ENCODE peak calls at places on chromosomes 7 and 10, in eight cellular contexts. One of them, this sample, is unnamed.

GRCh38 chr10:1434202-1434601 is 303.1 kb downstream of the ADARB2 start:
- DNase-seq in left lobe of liver: no peak
- DNase-seq in caudate nucleus: no peak
- DNase-seq in EL: no peak
- DNase-seq in aorta: no peak
- DNase-seq in AG04450: no peak
- DNase-seq in activated B cell treated with CpG ODN at 0.5 μM for 24 hours: no peak
- DNase-seq in tibial artery: no peak
- DNase-seq in this sample: no peak

GRCh38 chr7:115851291-115851690 is 179.3 kb downstream of the TFEC start:
- DNase-seq in left lobe of liver: no peak
- DNase-seq in caudate nucleus: no peak
- DNase-seq in EL: peak
- DNase-seq in aorta: no peak
- DNase-seq in AG04450: peak
- DNase-seq in activated B cell treated with CpG ODN at 0.5 μM for 24 hours: no peak
- DNase-seq in tibial artery: no peak
- DNase-seq in this sample: no peak

GRCh38 chr7:75626954-75627353 is 111.8 kb downstream of the HIP1 start:
- DNase-seq in left lobe of liver: no peak
- DNase-seq in caudate nucleus: no peak
- DNase-seq in EL: no peak
- DNase-seq in aorta: no peak
- DNase-seq in AG04450: no peak
- DNase-seq in activated B cell treated with CpG ODN at 0.5 μM for 24 hours: no peak
- DNase-seq in tibial artery: no peak
- DNase-seq in this sample: no peak

GRCh38 chr10:78405231-78405630 is 371.6 kb downstream of the RPS24 start:
- DNase-seq in left lobe of liver: no peak
- DNase-seq in caudate nucleus: no peak
- DNase-seq in EL: peak
- DNase-seq in aorta: peak
- DNase-seq in AG04450: no peak
- DNase-seq in activated B cell treated with CpG ODN at 0.5 μM for 24 hours: no peak
- DNase-seq in tibial artery: peak
- DNase-seq in this sample: peak

GRCh38 chr7:927031-927671 is 27.3 kb downstream of the ADAP1 start:
- DNase-seq in left lobe of liver: peak
- DNase-seq in caudate nucleus: peak
- DNase-seq in EL: no peak
- DNase-seq in aorta: peak
- DNase-seq in AG04450: no peak
- DNase-seq in activated B cell treated with CpG ODN at 0.5 μM for 24 hours: no peak
- DNase-seq in tibial artery: peak
- DNase-seq in this sample: no peak

GRCh38 chr7:23058412-23059096 is 44.6 kb upstream of the HYCC1 start:
- DNase-seq in left lobe of liver: no peak
- DNase-seq in caudate nucleus: no peak
- DNase-seq in EL: no peak
- DNase-seq in aorta: no peak
- DNase-seq in AG04450: no peak
- DNase-seq in activated B cell treated with CpG ODN at 0.5 μM for 24 hours: no peak
- DNase-seq in tibial artery: no peak
- DNase-seq in this sample: no peak

GRCh38 chr7:15007507-15007906 is 105.0 kb upstream of the DGKB start:
- DNase-seq in left lobe of liver: peak
- DNase-seq in caudate nucleus: no peak
- DNase-seq in EL: peak
- DNase-seq in aorta: no peak
- DNase-seq in AG04450: no peak
- DNase-seq in activated B cell treated with CpG ODN at 0.5 μM for 24 hours: no peak
- DNase-seq in tibial artery: no peak
- DNase-seq in this sample: no peak

GRCh38 chr7:29318853-29319718 is 124.5 kb downstream of the CHN2 start:
- DNase-seq in left lobe of liver: no peak
- DNase-seq in caudate nucleus: no peak
- DNase-seq in EL: no peak
- DNase-seq in aorta: no peak
- DNase-seq in AG04450: no peak
- DNase-seq in activated B cell treated with CpG ODN at 0.5 μM for 24 hours: no peak
- DNase-seq in tibial artery: no peak
- DNase-seq in this sample: no peak

GRCh38 chr10:69807122-69807521 is 5.4 kb downstream of the COL13A1 start:
- DNase-seq in left lobe of liver: no peak
- DNase-seq in caudate nucleus: no peak
- DNase-seq in EL: peak
- DNase-seq in aorta: no peak
- DNase-seq in AG04450: peak
- DNase-seq in activated B cell treated with CpG ODN at 0.5 μM for 24 hours: no peak
- DNase-seq in tibial artery: no peak
- DNase-seq in this sample: no peak

GRCh38 chr10:75957721-75958120 is 526.3 kb downstream of the LRMDA start:
- DNase-seq in left lobe of liver: no peak
- DNase-seq in caudate nucleus: no peak
- DNase-seq in EL: no peak
- DNase-seq in aorta: no peak
- DNase-seq in AG04450: no peak
- DNase-seq in activated B cell treated with CpG ODN at 0.5 μM for 24 hours: no peak
- DNase-seq in tibial artery: no peak
- DNase-seq in this sample: no peak

GRCh38 chr7:111727905-111728634 is 165.8 kb upstream of the IMMP2L start:
- DNase-seq in left lobe of liver: no peak
- DNase-seq in caudate nucleus: no peak
- DNase-seq in EL: no peak
- DNase-seq in aorta: no peak
- DNase-seq in AG04450: no peak
- DNase-seq in activated B cell treated with CpG ODN at 0.5 μM for 24 hours: no peak
- DNase-seq in tibial artery: no peak
- DNase-seq in this sample: no peak

GRCh38 chr10:47034511-47035051 is 123.4 kb downstream of the PTPN20 start:
- DNase-seq in left lobe of liver: no peak
- DNase-seq in caudate nucleus: no peak
- DNase-seq in EL: no peak
- DNase-seq in aorta: no peak
- DNase-seq in AG04450: no peak
- DNase-seq in activated B cell treated with CpG ODN at 0.5 μM for 24 hours: peak
- DNase-seq in tibial artery: peak
- DNase-seq in this sample: no peak

GRCh38 chr7:131105294-131105802 is 222.3 kb upstream of the MKLN1 start:
- DNase-seq in left lobe of liver: no peak
- DNase-seq in caudate nucleus: no peak
- DNase-seq in EL: peak
- DNase-seq in aorta: no peak
- DNase-seq in AG04450: no peak
- DNase-seq in activated B cell treated with CpG ODN at 0.5 μM for 24 hours: no peak
- DNase-seq in tibial artery: no peak
- DNase-seq in this sample: peak

GRCh38 chr7:47576031-47576908 is 5.6 kb downstream of the TNS3 start:
- DNase-seq in left lobe of liver: peak
- DNase-seq in caudate nucleus: no peak
- DNase-seq in EL: peak
- DNase-seq in aorta: peak
- DNase-seq in AG04450: no peak
- DNase-seq in activated B cell treated with CpG ODN at 0.5 μM for 24 hours: no peak
- DNase-seq in tibial artery: peak
- DNase-seq in this sample: no peak

GRCh38 chr7:120992272-120993010 is 3.9 kb downstream of the CPED1 start:
- DNase-seq in left lobe of liver: no peak
- DNase-seq in caudate nucleus: no peak
- DNase-seq in EL: no peak
- DNase-seq in aorta: no peak
- DNase-seq in AG04450: no peak
- DNase-seq in activated B cell treated with CpG ODN at 0.5 μM for 24 hours: no peak
- DNase-seq in tibial artery: no peak
- DNase-seq in this sample: no peak

GRCh38 chr10:28892818-28893547 is 215.7 kb downstream of the BAMBI start:
- DNase-seq in left lobe of liver: no peak
- DNase-seq in caudate nucleus: no peak
- DNase-seq in EL: peak
- DNase-seq in aorta: no peak
- DNase-seq in AG04450: peak
- DNase-seq in activated B cell treated with CpG ODN at 0.5 μM for 24 hours: no peak
- DNase-seq in tibial artery: no peak
- DNase-seq in this sample: no peak

GRCh38 chr7:108463613-108464012 is 7.4 kb upstream of the NRCAM start:
- DNase-seq in left lobe of liver: no peak
- DNase-seq in caudate nucleus: no peak
- DNase-seq in EL: no peak
- DNase-seq in aorta: no peak
- DNase-seq in AG04450: no peak
- DNase-seq in activated B cell treated with CpG ODN at 0.5 μM for 24 hours: no peak
- DNase-seq in tibial artery: no peak
- DNase-seq in this sample: no peak

GRCh38 chr7:72435366-72435765 is 23.2 kb upstream of the CALN1 start:
- DNase-seq in left lobe of liver: no peak
- DNase-seq in caudate nucleus: no peak
- DNase-seq in EL: no peak
- DNase-seq in aorta: no peak
- DNase-seq in AG04450: no peak
- DNase-seq in activated B cell treated with CpG ODN at 0.5 μM for 24 hours: no peak
- DNase-seq in tibial artery: peak
- DNase-seq in this sample: no peak

GRCh38 chr10:101781984-101782810 is 1.0 kb downstream of the NPM3 start:
- DNase-seq in left lobe of liver: peak
- DNase-seq in caudate nucleus: no peak
- DNase-seq in EL: no peak
- DNase-seq in aorta: no peak
- DNase-seq in AG04450: no peak
- DNase-seq in activated B cell treated with CpG ODN at 0.5 μM for 24 hours: no peak
- DNase-seq in tibial artery: no peak
- DNase-seq in this sample: peak

GRCh38 chr7:98086231-98086855 is 20.3 kb upstream of the LMTK2 start:
- DNase-seq in left lobe of liver: peak
- DNase-seq in caudate nucleus: no peak
- DNase-seq in EL: no peak
- DNase-seq in aorta: no peak
- DNase-seq in AG04450: no peak
- DNase-seq in activated B cell treated with CpG ODN at 0.5 μM for 24 hours: no peak
- DNase-seq in tibial artery: peak
- DNase-seq in this sample: peak

GRCh38 chr7:55770778-55771177 is 91.8 kb downstream of the SEPTIN14 start:
- DNase-seq in left lobe of liver: no peak
- DNase-seq in caudate nucleus: no peak
- DNase-seq in EL: no peak
- DNase-seq in aorta: no peak
- DNase-seq in AG04450: no peak
- DNase-seq in activated B cell treated with CpG ODN at 0.5 μM for 24 hours: no peak
- DNase-seq in tibial artery: no peak
- DNase-seq in this sample: peak

GRCh38 chr10:69800109-69800508 is 1.6 kb upstream of the COL13A1 start:
- DNase-seq in left lobe of liver: no peak
- DNase-seq in caudate nucleus: no peak
- DNase-seq in EL: peak
- DNase-seq in aorta: no peak
- DNase-seq in AG04450: peak
- DNase-seq in activated B cell treated with CpG ODN at 0.5 μM for 24 hours: no peak
- DNase-seq in tibial artery: peak
- DNase-seq in this sample: no peak

GRCh38 chr7:102978280-102978679 is 65.5 kb downstream of the LRRC17 start:
- DNase-seq in left lobe of liver: no peak
- DNase-seq in caudate nucleus: no peak
- DNase-seq in EL: peak
- DNase-seq in aorta: peak
- DNase-seq in AG04450: peak
- DNase-seq in activated B cell treated with CpG ODN at 0.5 μM for 24 hours: no peak
- DNase-seq in tibial artery: peak
- DNase-seq in this sample: peak